ENCODE peak calls at places on chromosomes 12 and 14, in nine cellular contexts. T is neural progenitor cell, Y is foreskin fibroblast, L is omental fat pad, Q is fibroblast of the aortic adventitia, S is GM12865, U is thoracic aorta, J is dorsolateral prefrontal cortex, X is lower leg skin. G is an unnamed sample.

GRCh38 chr12:43434614-43435013 is 117.4 kb downstream of the ADAMTS20 start:
- DNase-seq in Q (no peak), L (no peak), J (no peak), U (no peak), X (no peak), T (no peak), S (no peak), Y (no peak), G (no peak)

GRCh38 chr12:76375939-76376338 is 27.7 kb upstream of the BBS10 start:
- DNase-seq in Q (peak), X (no peak), J (no peak), L (no peak), S (no peak), T (no peak), U (no peak), Y (peak), G (no peak)

GRCh38 chr12:6376965-6377666 is 1.8 kb upstream of the SCNN1A start:
- DNase-seq in L (peak), Q (no peak), Y (no peak), S (no peak), U (no peak), X (no peak), J (no peak), T (no peak), G (no peak)

GRCh38 chr12:90679674-90680073 is 275.3 kb downstream of the CCER1 start:
- DNase-seq in T (no peak), X (no peak), Y (no peak), L (no peak), U (no peak), S (no peak), J (no peak), Q (no peak), G (no peak)

GRCh38 chr12:109588461-109589239 is 15.1 kb downstream of the MVK start:
- DNase-seq in Y (no peak), Q (no peak), X (no peak), U (no peak), J (no peak), L (no peak), S (no peak), T (peak), G (no peak)

GRCh38 chr12:10084733-10085132 is 14.1 kb downstream of the CLEC1A start:
- DNase-seq in J (no peak), Y (no peak), T (no peak), U (no peak), X (no peak), L (no peak), S (peak), Q (no peak), G (no peak)

GRCh38 chr12:118537481-118537917 is 161.1 kb downstream of the SUDS3 start:
- DNase-seq in J (peak), Q (no peak), T (no peak), Y (no peak), X (no peak), S (no peak), U (no peak), L (no peak), G (no peak)

GRCh38 chr12:4036872-4037271 is 163.7 kb upstream of the PARP11 start:
- DNase-seq in J (no peak), Y (peak), Q (no peak), S (no peak), X (no peak), L (no peak), U (no peak), T (no peak), G (no peak)

GRCh38 chr12:62866451-62867082 is 68.4 kb downstream of the PPM1H start:
- DNase-seq in L (no peak), Q (peak), T (no peak), U (no peak), S (no peak), Y (peak), X (no peak), J (no peak), G (no peak)

GRCh38 chr14:72665259-72665658 is 228.6 kb downstream of the DPF3 start:
- DNase-seq in U (no peak), Y (peak), T (no peak), X (no peak), L (no peak), J (no peak), Q (peak), S (peak), G (no peak)

GRCh38 chr12:105278043-105278697 is 42.2 kb upstream of the APPL2 start:
- DNase-seq in S (peak), U (no peak), Y (peak), L (no peak), Q (peak), J (no peak), T (no peak), X (no peak), G (no peak)
- TF ChIP-seq CTCF in S (no peak), U (peak), Y (peak), L (no peak), Q (peak), J (no peak), T (no peak), X (no peak), G (no peak)

GRCh38 chr12:12445882-12446181 is 89.0 kb downstream of the BORCS5 start:
- DNase-seq in J (no peak), X (no peak), L (no peak), U (no peak), Y (peak), Q (no peak), T (no peak), S (no peak), G (no peak)
- TF ChIP-seq CTCF in J (no peak), X (no peak), L (no peak), U (no peak), Y (no peak), Q (no peak), T (no peak), S (no peak), G (no peak)

DNA sequence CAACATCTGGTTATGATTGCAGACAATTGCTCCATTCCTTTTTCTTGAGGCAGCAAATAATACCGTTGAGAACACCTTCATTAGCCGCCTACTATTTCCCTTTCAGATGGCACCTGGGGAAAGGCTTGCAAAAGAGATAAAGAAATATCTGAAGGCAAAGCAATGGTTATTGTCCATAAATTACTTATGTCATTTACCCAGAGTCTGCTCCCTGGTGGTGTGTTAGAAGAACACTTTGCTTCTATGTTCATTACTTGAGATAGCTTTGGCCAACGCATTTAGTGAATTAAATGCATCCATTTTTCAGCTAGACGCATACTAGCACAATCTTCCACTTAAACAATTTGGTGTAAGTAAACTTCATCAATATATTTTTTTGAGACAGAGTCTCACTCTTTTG is 377.7 kb downstream of the KCNH5 start:
- DNase-seq in S (no peak), X (no peak), L (no peak), J (no peak), Q (no peak), Y (peak), T (no peak), U (no peak), G (no peak)
- TF ChIP-seq CTCF in S (no peak), X (no peak), L (no peak), J (no peak), Q (no peak), Y (no peak), T (no peak), U (no peak), G (no peak)

GRCh38 chr14:68979021-68979721 is at the start of gene ACTN1:
- DNase-seq in Q (peak), S (peak), Y (peak), T (peak), L (peak), J (peak), U (peak), X (peak), G (peak)

GRCh38 chr14:68979722-68980552 is 835 bp upstream of the ACTN1 start:
- DNase-seq in X (no peak), U (peak), J (no peak), S (no peak), L (no peak), Q (peak), Y (peak), T (peak), G (peak)

GRCh38 chr14:68977741-68978549 is 1.2 kb downstream of the ACTN1 start:
- DNase-seq in Q (peak), T (peak), Y (peak), X (peak), S (peak), U (peak), L (peak), J (no peak), G (peak)

GRCh38 chr14:68977137-68977740 is 1.9 kb downstream of the ACTN1 start:
- DNase-seq in Q (peak), T (peak), X (no peak), S (peak), L (no peak), Y (no peak), U (peak), J (no peak), G (no peak)

DNA sequence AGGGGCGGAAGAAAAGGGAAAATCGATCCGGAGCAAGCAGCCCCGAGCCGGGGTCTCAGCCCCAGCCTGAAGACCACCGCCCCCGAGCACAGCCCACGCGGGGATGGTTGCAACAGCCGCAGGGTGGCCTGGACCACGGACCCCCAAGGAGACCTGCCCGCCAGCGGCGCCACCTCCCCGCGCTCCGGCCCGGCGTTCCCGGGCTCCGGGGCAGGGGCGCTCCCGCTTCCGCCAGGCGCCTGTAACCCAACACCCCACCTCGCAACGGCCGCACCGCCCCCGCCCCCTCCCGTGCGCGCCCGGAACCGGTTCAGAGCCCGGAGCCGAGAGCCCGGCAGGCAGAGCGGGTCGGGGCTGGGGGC is 571 bp downstream of the ACTN1 start:
- DNase-seq in J (no peak), T (peak), Q (peak), U (no peak), Y (peak), S (peak), L (no peak), X (no peak), G (peak)
- TF ChIP-seq CTCF in J (no peak), T (no peak), Q (no peak), U (no peak), Y (no peak), S (no peak), L (no peak), X (no peak), G (no peak)

GRCh38 chr12:50483488-50483887 is 21.3 kb upstream of the DIP2B start:
- DNase-seq in L (no peak), J (no peak), X (no peak), T (no peak), U (no peak), Q (no peak), S (no peak), Y (no peak), G (no peak)
- TF ChIP-seq CTCF in L (no peak), J (no peak), X (no peak), T (no peak), U (no peak), Q (no peak), S (no peak), Y (no peak), G (no peak)

GRCh38 chr12:113094738-113095137 is 38.2 kb downstream of the DTX1 start:
- DNase-seq in L (no peak), S (no peak), U (no peak), X (no peak), T (no peak), Y (no peak), J (no peak), Q (no peak), G (no peak)

GRCh38 chr12:113093409-113094101 is 37.0 kb downstream of the DTX1 start:
- DNase-seq in L (no peak), Y (no peak), X (no peak), Q (no peak), S (no peak), T (no peak), U (no peak), J (no peak), G (no peak)

GRCh38 chr12:113090740-113091139 is 34.2 kb downstream of the DTX1 start:
- DNase-seq in L (no peak), Y (no peak), X (no peak), U (no peak), T (no peak), Q (no peak), J (peak), S (no peak), G (no peak)

GRCh38 chr12:113091506-113091905 is 35.0 kb downstream of the DTX1 start:
- DNase-seq in S (no peak), T (no peak), Q (no peak), L (no peak), U (no peak), Y (no peak), X (no peak), J (no peak), G (no peak)

GRCh38 chr12:113092478-113093408 is 36.2 kb downstream of the DTX1 start:
- DNase-seq in X (no peak), T (peak), J (no peak), U (no peak), Q (peak), Y (no peak), L (no peak), S (peak), G (no peak)
- TF ChIP-seq CTCF in X (no peak), T (peak), J (no peak), U (no peak), Q (peak), Y (no peak), L (no peak), S (peak), G (no peak)

G was measured in breast epithelium.